ENCODE peak calls at places on chromosomes 5 and 9, in four cellular contexts. One of them, this sample, is unnamed.

GRCh38 chr9:33798545-33798944 is 3.2 kb downstream of the PRSS3 start:
- DNase-seq in fibroblast of mammary gland: no peak
- DNase-seq in cardiac muscle cell: no peak
- DNase-seq in fibroblast of pulmonary artery: no peak
- DNase-seq in this sample: no peak

GRCh38 chr5:43540746-43541145 is 16.1 kb downstream of the PAIP1 start:
- DNase-seq in fibroblast of mammary gland: no peak
- DNase-seq in cardiac muscle cell: no peak
- DNase-seq in fibroblast of pulmonary artery: no peak
- DNase-seq in this sample: no peak

GRCh38 chr9:75891277-75892167 is 1.0 kb downstream of the PCSK5 start:
- DNase-seq in fibroblast of mammary gland: peak
- DNase-seq in cardiac muscle cell: peak
- DNase-seq in fibroblast of pulmonary artery: peak
- DNase-seq in this sample: no peak

GRCh38 chr5:132414634-132415377 is 45.3 kb downstream of the SLC22A5 start:
- DNase-seq in fibroblast of mammary gland: peak
- DNase-seq in cardiac muscle cell: peak
- DNase-seq in fibroblast of pulmonary artery: peak
- DNase-seq in this sample: peak

GRCh38 chr5:95486185-95486584 is 68.6 kb downstream of the SKIC3 start:
- DNase-seq in fibroblast of mammary gland: no peak
- DNase-seq in cardiac muscle cell: no peak
- DNase-seq in fibroblast of pulmonary artery: no peak
- DNase-seq in this sample: no peak

GRCh38 chr9:92807757-92808725 is 43.4 kb upstream of the BICD2 start:
- DNase-seq in fibroblast of mammary gland: no peak
- DNase-seq in cardiac muscle cell: no peak
- DNase-seq in fibroblast of pulmonary artery: no peak
- DNase-seq in this sample: no peak

GRCh38 chr5:116990010-116990409 is 415.4 kb upstream of the SEMA6A start:
- DNase-seq in fibroblast of mammary gland: no peak
- DNase-seq in cardiac muscle cell: no peak
- DNase-seq in fibroblast of pulmonary artery: no peak
- DNase-seq in this sample: no peak

GRCh38 chr5:180343846-180344327 is 9.2 kb downstream of the GFPT2 start:
- DNase-seq in fibroblast of mammary gland: peak
- DNase-seq in cardiac muscle cell: peak
- DNase-seq in fibroblast of pulmonary artery: peak
- DNase-seq in this sample: no peak

GRCh38 chr5:160516696-160517530 is 95.3 kb downstream of the PTTG1 start:
- DNase-seq in fibroblast of mammary gland: no peak
- DNase-seq in cardiac muscle cell: no peak
- DNase-seq in fibroblast of pulmonary artery: no peak
- DNase-seq in this sample: no peak

GRCh38 chr5:25006734-25007133 is 362.0 kb upstream of the CDH10 start:
- DNase-seq in fibroblast of mammary gland: no peak
- DNase-seq in cardiac muscle cell: no peak
- DNase-seq in fibroblast of pulmonary artery: peak
- DNase-seq in this sample: no peak
- TF ChIP-seq CTCF in fibroblast of mammary gland: no peak
- TF ChIP-seq CTCF in cardiac muscle cell: no peak
- TF ChIP-seq CTCF in fibroblast of pulmonary artery: no peak
- TF ChIP-seq CTCF in this sample: no peak

DNA sequence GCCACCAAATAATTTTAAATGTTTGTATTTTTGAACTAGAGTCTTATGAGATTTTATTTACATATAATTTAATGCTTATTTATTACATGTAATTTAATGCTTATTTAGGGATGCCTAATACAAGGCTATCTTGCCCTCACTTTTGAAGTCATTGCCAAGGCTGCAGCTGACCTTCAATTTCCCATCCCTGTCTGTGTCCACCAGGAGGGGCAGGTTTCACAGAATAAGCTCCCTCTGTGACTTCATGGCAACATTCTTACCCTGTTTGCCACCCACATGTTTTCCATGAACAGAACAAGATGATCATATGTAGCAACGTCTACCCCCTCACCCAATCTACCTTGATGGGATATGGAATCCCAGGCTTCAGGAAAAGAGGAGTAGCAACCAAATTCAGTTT is 27.0 kb downstream of the C5 start:
- DNase-seq in fibroblast of mammary gland: peak
- DNase-seq in cardiac muscle cell: peak
- DNase-seq in fibroblast of pulmonary artery: peak
- DNase-seq in this sample: no peak
- TF ChIP-seq CTCF in fibroblast of mammary gland: peak
- TF ChIP-seq CTCF in cardiac muscle cell: peak
- TF ChIP-seq CTCF in fibroblast of pulmonary artery: peak
- TF ChIP-seq CTCF in this sample: peak

GRCh38 chr9:127537792-127538191 is 74.3 kb upstream of the STXBP1 start:
- DNase-seq in fibroblast of mammary gland: no peak
- DNase-seq in cardiac muscle cell: no peak
- DNase-seq in fibroblast of pulmonary artery: no peak
- DNase-seq in this sample: no peak
- TF ChIP-seq CTCF in fibroblast of mammary gland: peak
- TF ChIP-seq CTCF in cardiac muscle cell: peak
- TF ChIP-seq CTCF in fibroblast of pulmonary artery: peak
- TF ChIP-seq CTCF in this sample: peak

DNA sequence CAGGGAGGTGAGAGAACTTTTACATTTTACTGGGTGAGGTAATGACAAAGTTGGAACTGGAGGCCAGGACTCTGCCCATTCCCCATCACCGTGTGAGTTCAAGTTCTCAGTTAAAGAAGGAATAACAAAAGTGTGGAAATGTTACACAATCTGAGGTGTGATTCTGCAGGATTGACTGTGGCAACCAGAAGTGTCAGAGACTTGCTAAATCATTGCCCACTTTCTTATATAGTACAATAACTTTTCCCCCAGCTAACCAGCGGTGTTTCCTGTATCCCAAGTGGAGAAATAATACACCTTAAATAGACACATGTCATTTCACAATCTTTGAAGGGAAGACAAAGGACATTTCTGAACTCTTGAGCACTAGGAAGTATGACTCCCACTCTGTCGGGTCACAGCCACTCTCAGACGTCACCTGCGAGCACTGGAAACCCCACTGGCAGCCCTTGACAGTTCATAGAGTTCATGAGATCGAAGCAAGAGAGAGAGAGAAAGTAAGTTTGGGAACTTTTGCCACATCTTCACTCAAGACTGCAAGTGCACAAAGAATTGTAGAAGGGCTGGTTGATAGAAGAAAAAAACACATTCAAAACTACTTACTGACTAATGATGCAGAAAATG is 28.4 kb downstream of the PAX5 start:
- DNase-seq in fibroblast of mammary gland: no peak
- DNase-seq in cardiac muscle cell: no peak
- DNase-seq in fibroblast of pulmonary artery: no peak
- DNase-seq in this sample: no peak
- TF ChIP-seq CTCF in fibroblast of mammary gland: no peak
- TF ChIP-seq CTCF in cardiac muscle cell: no peak
- TF ChIP-seq CTCF in fibroblast of pulmonary artery: no peak
- TF ChIP-seq CTCF in this sample: no peak

GRCh38 chr5:134132372-134133212 is 18.1 kb downstream of the TCF7 start:
- DNase-seq in fibroblast of mammary gland: no peak
- DNase-seq in cardiac muscle cell: no peak
- DNase-seq in fibroblast of pulmonary artery: no peak
- DNase-seq in this sample: no peak
- TF ChIP-seq CTCF in fibroblast of mammary gland: no peak
- TF ChIP-seq CTCF in cardiac muscle cell: peak
- TF ChIP-seq CTCF in fibroblast of pulmonary artery: no peak
- TF ChIP-seq CTCF in this sample: peak

GRCh38 chr5:34656001-34656699 is at the start of gene RAI14:
- DNase-seq in fibroblast of mammary gland: peak
- DNase-seq in cardiac muscle cell: peak
- DNase-seq in fibroblast of pulmonary artery: peak
- DNase-seq in this sample: peak
- TF ChIP-seq CTCF in fibroblast of mammary gland: no peak
- TF ChIP-seq CTCF in cardiac muscle cell: no peak
- TF ChIP-seq CTCF in fibroblast of pulmonary artery: no peak
- TF ChIP-seq CTCF in this sample: peak

DNA sequence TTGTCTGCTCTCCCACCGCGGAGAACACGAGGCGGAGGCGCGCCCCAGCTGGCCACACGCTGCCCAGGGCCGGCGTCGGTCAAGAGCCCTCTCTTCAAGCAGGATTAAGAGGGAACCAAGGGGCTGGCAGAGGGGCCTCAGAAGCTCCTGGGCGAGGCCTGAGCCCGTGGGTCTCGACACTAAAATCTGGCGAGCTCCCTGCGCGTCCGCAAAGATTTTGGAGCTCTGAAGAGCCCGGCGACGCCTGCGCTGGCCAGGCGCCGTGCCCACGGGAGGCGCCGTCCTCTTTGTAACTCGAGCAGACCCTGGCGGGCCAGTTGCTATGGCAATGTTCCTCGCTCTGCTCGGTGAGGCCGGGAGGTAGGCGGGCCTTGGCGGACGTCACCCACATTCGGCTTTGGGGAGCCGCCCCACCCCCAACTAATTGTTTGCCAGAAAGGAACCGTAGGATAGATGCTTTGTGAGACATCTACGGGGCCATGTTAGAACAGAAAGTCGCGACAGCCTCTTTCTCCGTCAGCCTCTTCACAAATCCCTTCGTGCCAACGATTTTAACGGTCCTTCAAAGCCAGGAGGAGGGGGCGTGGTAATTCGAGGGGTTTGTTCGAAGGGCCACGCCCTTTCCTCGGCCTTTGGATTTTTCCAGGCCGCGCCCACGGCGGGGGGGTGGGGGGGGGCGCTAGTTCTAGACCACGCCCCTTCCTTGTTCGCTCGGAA is 735 bp upstream of the CNOT8 start:
- DNase-seq in fibroblast of mammary gland: peak
- DNase-seq in cardiac muscle cell: peak
- DNase-seq in fibroblast of pulmonary artery: peak
- DNase-seq in this sample: peak
- TF ChIP-seq CTCF in fibroblast of mammary gland: no peak
- TF ChIP-seq CTCF in cardiac muscle cell: peak
- TF ChIP-seq CTCF in fibroblast of pulmonary artery: no peak
- TF ChIP-seq CTCF in this sample: peak

GRCh38 chr5:60700347-60700815 is 415 bp upstream of the DEPDC1B start:
- DNase-seq in fibroblast of mammary gland: peak
- DNase-seq in cardiac muscle cell: no peak
- DNase-seq in fibroblast of pulmonary artery: peak
- DNase-seq in this sample: no peak

GRCh38 chr5:60698316-60698715 is 1.6 kb downstream of the DEPDC1B start:
- DNase-seq in fibroblast of mammary gland: peak
- DNase-seq in cardiac muscle cell: no peak
- DNase-seq in fibroblast of pulmonary artery: no peak
- DNase-seq in this sample: no peak

GRCh38 chr5:60703944-60704343 is 4.0 kb upstream of the DEPDC1B start:
- DNase-seq in fibroblast of mammary gland: no peak
- DNase-seq in cardiac muscle cell: no peak
- DNase-seq in fibroblast of pulmonary artery: no peak
- DNase-seq in this sample: no peak

GRCh38 chr5:60701317-60701988 is 1.5 kb upstream of the DEPDC1B start:
- DNase-seq in fibroblast of mammary gland: peak
- DNase-seq in cardiac muscle cell: no peak
- DNase-seq in fibroblast of pulmonary artery: no peak
- DNase-seq in this sample: no peak

DNA sequence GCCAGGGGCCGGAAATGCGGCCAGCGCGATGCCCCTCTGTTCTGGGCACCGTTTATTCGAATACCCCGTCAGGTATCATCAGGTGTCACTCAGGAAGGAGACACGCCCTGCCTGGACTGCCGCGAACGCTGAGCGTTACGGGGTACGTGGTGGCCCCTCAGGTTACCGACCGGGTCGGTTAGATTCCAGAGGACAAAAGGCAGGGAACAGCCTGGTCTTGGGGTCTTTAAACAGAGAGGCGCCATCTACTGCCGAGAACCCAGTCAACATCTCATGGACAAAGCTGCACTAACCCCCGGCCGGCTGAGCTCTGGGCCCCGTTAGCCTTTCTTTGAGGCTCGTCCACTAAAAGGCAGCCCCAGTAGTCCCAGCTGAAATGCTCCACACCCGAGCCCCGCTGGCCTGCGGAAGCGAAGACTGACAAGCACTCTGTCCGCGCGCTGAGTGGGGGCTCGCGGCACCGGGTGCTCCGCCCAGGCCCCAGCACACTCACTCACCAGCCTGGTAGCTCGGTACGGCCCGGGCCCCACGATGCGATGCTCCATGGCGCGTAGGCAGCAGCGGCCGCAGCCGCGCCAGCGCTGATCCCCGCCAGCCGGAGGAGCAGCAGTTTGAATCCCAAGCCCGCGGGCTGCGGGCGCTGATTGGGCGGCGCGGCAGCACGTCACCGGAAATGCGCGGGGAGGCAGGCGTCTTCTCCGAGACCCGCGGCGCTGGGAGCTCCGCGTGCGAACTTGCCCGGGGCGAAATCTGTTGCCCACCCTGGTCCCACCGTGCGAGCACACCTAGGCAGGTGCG is at the start of gene DEPDC1B:
- DNase-seq in fibroblast of mammary gland: peak
- DNase-seq in cardiac muscle cell: peak
- DNase-seq in fibroblast of pulmonary artery: peak
- DNase-seq in this sample: peak
- TF ChIP-seq CTCF in fibroblast of mammary gland: peak
- TF ChIP-seq CTCF in cardiac muscle cell: peak
- TF ChIP-seq CTCF in fibroblast of pulmonary artery: peak
- TF ChIP-seq CTCF in this sample: peak

GRCh38 chr9:110178281-110178680 is 29.7 kb downstream of the C9orf152 start:
- DNase-seq in fibroblast of mammary gland: no peak
- DNase-seq in cardiac muscle cell: no peak
- DNase-seq in fibroblast of pulmonary artery: no peak
- DNase-seq in this sample: no peak
- TF ChIP-seq CTCF in fibroblast of mammary gland: no peak
- TF ChIP-seq CTCF in cardiac muscle cell: no peak
- TF ChIP-seq CTCF in fibroblast of pulmonary artery: no peak
- TF ChIP-seq CTCF in this sample: no peak

DNA sequence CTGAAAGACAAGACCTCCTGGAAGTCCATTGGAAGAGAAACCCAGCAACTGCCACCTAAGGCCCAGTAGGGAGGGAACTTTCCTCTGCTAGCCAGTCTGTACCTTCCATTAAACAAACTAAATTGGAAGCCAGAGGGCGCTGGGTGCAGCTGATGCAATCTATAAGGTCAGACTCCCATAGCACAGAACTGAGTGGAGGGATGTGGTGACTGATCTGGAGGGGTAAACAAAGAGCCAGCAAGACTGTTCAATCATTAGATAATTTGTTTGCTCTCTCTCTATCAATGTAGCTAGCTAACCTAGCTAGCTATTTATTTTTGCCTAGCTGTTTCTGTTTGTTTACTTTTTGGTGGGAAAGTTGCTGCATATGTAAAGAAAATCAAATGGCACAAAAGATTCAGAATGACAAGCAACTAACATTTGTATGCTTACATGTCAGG is 291.8 kb upstream of the DAB2 start:
- DNase-seq in fibroblast of mammary gland: peak
- DNase-seq in cardiac muscle cell: peak
- DNase-seq in fibroblast of pulmonary artery: peak
- DNase-seq in this sample: peak
- TF ChIP-seq CTCF in fibroblast of mammary gland: peak
- TF ChIP-seq CTCF in cardiac muscle cell: peak
- TF ChIP-seq CTCF in fibroblast of pulmonary artery: peak
- TF ChIP-seq CTCF in this sample: peak

This sample was measured in HFFc6.